ENCODE peak calls at places on chromosomes 16 and 17, in nine cellular contexts. One of them, this sample, is unnamed.

GRCh38 chr16:50395763-50396710 is 27.2 kb upstream of the BRD7 start:
- DNase-seq in RWPE1: no peak
- DNase-seq in NCI-H748 treated with DMSO at 0.1 percent for 48 hours: no peak
- DNase-seq in HEK293T: no peak
- DNase-seq in HS-27A: no peak
- DNase-seq in RPMI8226: no peak
- DNase-seq in sigmoid colon: no peak
- DNase-seq in DMS153: no peak
- DNase-seq in left kidney: no peak
- DNase-seq in this sample: no peak

GRCh38 chr17:83198366-83199341 is 119.2 kb downstream of the METRNL start:
- DNase-seq in HEK293T: no peak
- DNase-seq in sigmoid colon: peak; percentile 61
- DNase-seq in RPMI8226: peak; percentile 56
- DNase-seq in HS-27A: no peak
- DNase-seq in DMS153: no peak
- DNase-seq in NCI-H748 treated with DMSO at 0.1 percent for 48 hours: no peak
- DNase-seq in left kidney: no peak
- DNase-seq in RWPE1: no peak
- DNase-seq in this sample: no peak

GRCh38 chr17:15941781-15942180 is 3.1 kb upstream of the ADORA2B start:
- DNase-seq in sigmoid colon: peak; percentile 21
- DNase-seq in HEK293T: no peak
- DNase-seq in NCI-H748 treated with DMSO at 0.1 percent for 48 hours: no peak
- DNase-seq in RPMI8226: no peak
- DNase-seq in left kidney: no peak
- DNase-seq in HS-27A: no peak
- DNase-seq in DMS153: no peak
- DNase-seq in RWPE1: peak; percentile 62
- DNase-seq in this sample: no peak

GRCh38 chr17:44279586-44280344 is 11.8 kb upstream of the SLC4A1 start:
- DNase-seq in DMS153: no peak
- DNase-seq in RPMI8226: peak; percentile 87
- DNase-seq in NCI-H748 treated with DMSO at 0.1 percent for 48 hours: no peak
- DNase-seq in HS-27A: peak; percentile 29
- DNase-seq in left kidney: peak; percentile 81
- DNase-seq in sigmoid colon: peak; percentile 82
- DNase-seq in RWPE1: peak; percentile 31
- DNase-seq in HEK293T: no peak
- DNase-seq in this sample: no peak

GRCh38 chr16:65773319-65773874 is 593.1 kb upstream of the CDH5 start:
- DNase-seq in sigmoid colon: no peak
- DNase-seq in RWPE1: no peak
- DNase-seq in RPMI8226: no peak
- DNase-seq in HS-27A: no peak
- DNase-seq in DMS153: no peak
- DNase-seq in NCI-H748 treated with DMSO at 0.1 percent for 48 hours: no peak
- DNase-seq in HEK293T: no peak
- DNase-seq in left kidney: peak; percentile 90
- DNase-seq in this sample: no peak

GRCh38 chr17:76089680-76090516 is 10.9 kb downstream of the ZACN start:
- DNase-seq in HS-27A: no peak
- DNase-seq in left kidney: no peak
- DNase-seq in NCI-H748 treated with DMSO at 0.1 percent for 48 hours: no peak
- DNase-seq in RWPE1: no peak
- DNase-seq in sigmoid colon: peak; percentile 55
- DNase-seq in HEK293T: no peak
- DNase-seq in RPMI8226: no peak
- DNase-seq in DMS153: no peak
- DNase-seq in this sample: no peak

GRCh38 chr16:49597796-49598195 is 224.2 kb downstream of the C16orf78 start:
- DNase-seq in sigmoid colon: no peak
- DNase-seq in RPMI8226: no peak
- DNase-seq in HS-27A: no peak
- DNase-seq in HEK293T: no peak
- DNase-seq in left kidney: peak; percentile 29
- DNase-seq in RWPE1: no peak
- DNase-seq in DMS153: no peak
- DNase-seq in NCI-H748 treated with DMSO at 0.1 percent for 48 hours: no peak
- DNase-seq in this sample: no peak

GRCh38 chr16:88784074-88784855 is 755 bp downstream of the PIEZO1 start:
- DNase-seq in HS-27A: no peak
- DNase-seq in sigmoid colon: peak; percentile 94
- DNase-seq in NCI-H748 treated with DMSO at 0.1 percent for 48 hours: no peak
- DNase-seq in HEK293T: peak; percentile 41
- DNase-seq in DMS153: no peak
- DNase-seq in left kidney: peak; percentile 84
- DNase-seq in RWPE1: peak; percentile 59
- DNase-seq in RPMI8226: peak; percentile 65
- DNase-seq in this sample: peak; percentile 39

GRCh38 chr16:24838554-24839266 is 7.1 kb upstream of the SLC5A11 start:
- DNase-seq in HS-27A: no peak
- DNase-seq in RPMI8226: no peak
- DNase-seq in HEK293T: no peak
- DNase-seq in left kidney: no peak
- DNase-seq in NCI-H748 treated with DMSO at 0.1 percent for 48 hours: no peak
- DNase-seq in sigmoid colon: no peak
- DNase-seq in RWPE1: no peak
- DNase-seq in DMS153: no peak
- DNase-seq in this sample: no peak

GRCh38 chr17:80256034-80256350 is 4.7 kb upstream of the RNF213 start:
- DNase-seq in NCI-H748 treated with DMSO at 0.1 percent for 48 hours: no peak
- DNase-seq in left kidney: no peak
- DNase-seq in RPMI8226: no peak
- DNase-seq in sigmoid colon: no peak
- DNase-seq in RWPE1: no peak
- DNase-seq in HS-27A: no peak
- DNase-seq in HEK293T: no peak
- DNase-seq in DMS153: no peak
- DNase-seq in this sample: no peak

GRCh38 chr17:16952401-16952800 is 19.5 kb downstream of the TNFRSF13B start:
- DNase-seq in HEK293T: no peak
- DNase-seq in sigmoid colon: peak; percentile 44
- DNase-seq in HS-27A: no peak
- DNase-seq in DMS153: no peak
- DNase-seq in RPMI8226: no peak
- DNase-seq in left kidney: no peak
- DNase-seq in NCI-H748 treated with DMSO at 0.1 percent for 48 hours: no peak
- DNase-seq in RWPE1: no peak
- DNase-seq in this sample: no peak

GRCh38 chr17:59634632-59635561 is 15.2 kb downstream of the CLTC start:
- DNase-seq in RWPE1: no peak
- DNase-seq in NCI-H748 treated with DMSO at 0.1 percent for 48 hours: no peak
- DNase-seq in DMS153: no peak
- DNase-seq in RPMI8226: peak; percentile 87
- DNase-seq in HEK293T: no peak
- DNase-seq in left kidney: peak; percentile 37
- DNase-seq in sigmoid colon: no peak
- DNase-seq in HS-27A: no peak
- DNase-seq in this sample: no peak

GRCh38 chr17:82065193-82065637 is 389 bp downstream of the DUS1L start:
- DNase-seq in left kidney: peak; percentile 34
- DNase-seq in HS-27A: no peak
- DNase-seq in HEK293T: no peak
- DNase-seq in sigmoid colon: no peak
- DNase-seq in DMS153: no peak
- DNase-seq in NCI-H748 treated with DMSO at 0.1 percent for 48 hours: no peak
- DNase-seq in RPMI8226: no peak
- DNase-seq in RWPE1: peak; percentile 30
- DNase-seq in this sample: no peak

GRCh38 chr16:57533618-57534336 is 2.6 kb downstream of the CCDC102A start:
- DNase-seq in NCI-H748 treated with DMSO at 0.1 percent for 48 hours: no peak
- DNase-seq in left kidney: no peak
- DNase-seq in DMS153: no peak
- DNase-seq in sigmoid colon: peak; percentile 72
- DNase-seq in RPMI8226: peak; percentile 75
- DNase-seq in HEK293T: peak; percentile 4
- DNase-seq in RWPE1: no peak
- DNase-seq in HS-27A: no peak
- DNase-seq in this sample: peak; percentile 2

GRCh38 chr17:70863436-70864248 is 694.3 kb downstream of the KCNJ2 start:
- DNase-seq in HS-27A: no peak
- DNase-seq in sigmoid colon: no peak
- DNase-seq in left kidney: no peak
- DNase-seq in DMS153: no peak
- DNase-seq in NCI-H748 treated with DMSO at 0.1 percent for 48 hours: no peak
- DNase-seq in RWPE1: no peak
- DNase-seq in HEK293T: no peak
- DNase-seq in RPMI8226: no peak
- DNase-seq in this sample: no peak

GRCh38 chr16:11005611-11005975 is 61.2 kb downstream of the CLEC16A start:
- DNase-seq in RPMI8226: no peak
- DNase-seq in NCI-H748 treated with DMSO at 0.1 percent for 48 hours: no peak
- DNase-seq in HEK293T: no peak
- DNase-seq in HS-27A: no peak
- DNase-seq in sigmoid colon: no peak
- DNase-seq in left kidney: no peak
- DNase-seq in DMS153: no peak
- DNase-seq in RWPE1: peak; percentile 41
- DNase-seq in this sample: no peak

GRCh38 chr16:51939371-51940005 is 607.5 kb downstream of the TOX3 start:
- DNase-seq in NCI-H748 treated with DMSO at 0.1 percent for 48 hours: peak; percentile 30
- DNase-seq in RWPE1: no peak
- DNase-seq in DMS153: no peak
- DNase-seq in RPMI8226: no peak
- DNase-seq in left kidney: peak; percentile 88
- DNase-seq in HEK293T: no peak
- DNase-seq in sigmoid colon: no peak
- DNase-seq in HS-27A: no peak
- DNase-seq in this sample: peak; percentile 37

GRCh38 chr16:79093554-79093967 is 507.0 kb downstream of the MAF start:
- DNase-seq in HEK293T: no peak
- DNase-seq in RPMI8226: no peak
- DNase-seq in left kidney: no peak
- DNase-seq in DMS153: no peak
- DNase-seq in sigmoid colon: no peak
- DNase-seq in NCI-H748 treated with DMSO at 0.1 percent for 48 hours: no peak
- DNase-seq in HS-27A: no peak
- DNase-seq in RWPE1: no peak
- DNase-seq in this sample: no peak

GRCh38 chr17:76585649-76586593 is at the start of gene ST6GALNAC2:
- DNase-seq in HEK293T: peak; percentile 66
- DNase-seq in RPMI8226: peak; percentile 70
- DNase-seq in RWPE1: peak; percentile 55
- DNase-seq in sigmoid colon: peak; percentile 79
- DNase-seq in NCI-H748 treated with DMSO at 0.1 percent for 48 hours: no peak
- DNase-seq in left kidney: peak; percentile 87
- DNase-seq in HS-27A: no peak
- DNase-seq in DMS153: peak; percentile 39
- DNase-seq in this sample: peak; percentile 83

GRCh38 chr17:81130385-81131288 is 34.7 kb upstream of the PVALEF start:
- DNase-seq in RPMI8226: no peak
- DNase-seq in DMS153: no peak
- DNase-seq in sigmoid colon: no peak
- DNase-seq in NCI-H748 treated with DMSO at 0.1 percent for 48 hours: no peak
- DNase-seq in RWPE1: no peak
- DNase-seq in HEK293T: no peak
- DNase-seq in left kidney: no peak
- DNase-seq in HS-27A: no peak
- DNase-seq in this sample: no peak

GRCh38 chr16:66426112-66427035 is 721 bp upstream of the BEAN1 start:
- DNase-seq in RPMI8226: no peak
- DNase-seq in sigmoid colon: peak; percentile 58
- DNase-seq in DMS153: no peak
- DNase-seq in left kidney: peak; percentile 57
- DNase-seq in RWPE1: no peak
- DNase-seq in NCI-H748 treated with DMSO at 0.1 percent for 48 hours: no peak
- DNase-seq in HEK293T: no peak
- DNase-seq in HS-27A: no peak
- DNase-seq in this sample: no peak

GRCh38 chr16:29814592-29814991 is 1.4 kb upstream of the PAGR1 start:
- DNase-seq in NCI-H748 treated with DMSO at 0.1 percent for 48 hours: no peak
- DNase-seq in HEK293T: no peak
- DNase-seq in left kidney: no peak
- DNase-seq in sigmoid colon: no peak
- DNase-seq in DMS153: no peak
- DNase-seq in RWPE1: no peak
- DNase-seq in RPMI8226: no peak
- DNase-seq in HS-27A: no peak
- DNase-seq in this sample: no peak

GRCh38 chr17:81733507-81734404 is 21.7 kb downstream of the SLC25A10 start:
- DNase-seq in RPMI8226: peak; percentile 84
- DNase-seq in sigmoid colon: peak; percentile 88
- DNase-seq in NCI-H748 treated with DMSO at 0.1 percent for 48 hours: peak; percentile 43
- DNase-seq in DMS153: peak; percentile 77
- DNase-seq in RWPE1: peak; percentile 94
- DNase-seq in HS-27A: no peak
- DNase-seq in HEK293T: peak; percentile 95
- DNase-seq in left kidney: peak; percentile 84
- DNase-seq in this sample: peak; percentile 89

GRCh38 chr16:66886346-66886745 is 6.0 kb downstream of the PDP2 start:
- DNase-seq in DMS153: no peak
- DNase-seq in HS-27A: no peak
- DNase-seq in left kidney: no peak
- DNase-seq in RWPE1: no peak
- DNase-seq in RPMI8226: no peak
- DNase-seq in sigmoid colon: no peak
- DNase-seq in NCI-H748 treated with DMSO at 0.1 percent for 48 hours: no peak
- DNase-seq in HEK293T: no peak
- DNase-seq in this sample: no peak

GRCh38 chr17:13355054-13355453 is 246.7 kb downstream of the HS3ST3A1 start:
- DNase-seq in left kidney: peak; percentile 22
- DNase-seq in RWPE1: no peak
- DNase-seq in HS-27A: no peak
- DNase-seq in HEK293T: no peak
- DNase-seq in RPMI8226: no peak
- DNase-seq in DMS153: no peak
- DNase-seq in NCI-H748 treated with DMSO at 0.1 percent for 48 hours: no peak
- DNase-seq in sigmoid colon: no peak
- DNase-seq in this sample: no peak

GRCh38 chr17:29625037-29625750 is 2.5 kb upstream of the CORO6 start:
- DNase-seq in RPMI8226: no peak
- DNase-seq in RWPE1: peak; percentile 61
- DNase-seq in HEK293T: no peak
- DNase-seq in sigmoid colon: peak; percentile 41
- DNase-seq in NCI-H748 treated with DMSO at 0.1 percent for 48 hours: no peak
- DNase-seq in DMS153: peak; percentile 36
- DNase-seq in HS-27A: no peak
- DNase-seq in left kidney: peak; percentile 22
- DNase-seq in this sample: no peak